ENCODE peak calls at places on chromosomes 2 and 18, in ten cellular contexts. P is stomach; L is SK-N-SH; X is PC-3; J is neuronal stem cell; K is IMR-90; V is GM23248; C is CD8-positive, alpha-beta memory T cell; T is cardiac muscle cell; Z is aorta. W is an unnamed sample. For H3K36me3, the result is how much of the 10 kb centered on the place peaks cover.

GRCh38 chr2:236749346-236749745 is 179.7 kb downstream of the ACKR3 start:
- DNase-seq in P (no peak), L (no peak), X (peak), J (no peak), K (peak), V (peak), C (no peak), T (no peak), Z (peak), W (no peak)

GRCh38 chr2:44997948-44998347 is 11.3 kb downstream of the SIX2 start:
- DNase-seq in P (no peak), L (no peak), X (no peak), J (no peak), K (no peak), V (no peak), C (no peak), T (no peak), Z (no peak), W (no peak)

GRCh38 chr2:31254237-31255203 is 20.6 kb downstream of the EHD3 start:
- DNase-seq in P (no peak), L (no peak), X (no peak), J (no peak), K (no peak), V (no peak), C (no peak), T (no peak), Z (peak), W (peak)

GRCh38 chr2:168992591-168993349 is 38.4 kb downstream of the ABCB11 start:
- DNase-seq in P (no peak), L (no peak), X (peak), J (no peak), K (no peak), V (peak), C (no peak), T (peak), Z (no peak), W (no peak)

GRCh38 chr2:86453838-86454237 is 12.7 kb downstream of the KDM3A start:
- DNase-seq in P (peak), L (no peak), X (peak), J (no peak), K (peak), V (peak), C (no peak), T (peak), Z (no peak), W (no peak)

GRCh38 chr2:119180891-119181290 is 22.3 kb upstream of the C1QL2 start:
- DNase-seq in P (no peak), L (no peak), X (no peak), J (no peak), K (no peak), V (no peak), C (no peak), T (no peak), Z (no peak), W (no peak)

GRCh38 chr18:50806208-50806616 is 13.6 kb downstream of the MRO start:
- DNase-seq in P (no peak), L (no peak), X (no peak), J (no peak), K (no peak), V (no peak), C (no peak), T (peak), Z (no peak), W (no peak)

GRCh38 chr2:235859651-235860050 is 308.5 kb downstream of the GBX2 start:
- DNase-seq in P (no peak), L (no peak), X (no peak), J (no peak), K (no peak), V (no peak), C (no peak), T (peak), Z (no peak), W (no peak)

GRCh38 chr2:169046440-169047151 is 15.5 kb upstream of the ABCB11 start:
- DNase-seq in P (peak), L (no peak), X (peak), J (no peak), K (no peak), V (no peak), C (no peak), T (no peak), Z (no peak), W (no peak)

GRCh38 chr2:27832396-27832795 is 57.8 kb downstream of the RBKS start:
- DNase-seq in P (no peak), L (no peak), X (no peak), J (no peak), K (peak), V (peak), C (no peak), T (peak), Z (no peak), W (no peak)

GRCh38 chr18:25181993-25182392 is 170.0 kb downstream of the ZNF521 start:
- DNase-seq in P (no peak), L (no peak), X (no peak), J (no peak), K (no peak), V (no peak), C (no peak), T (no peak), Z (no peak), W (no peak)

GRCh38 chr2:240374085-240374907 is 61.2 kb upstream of the GPC1 start:
- DNase-seq in P (peak), L (no peak), X (peak), J (no peak), K (peak), V (peak), C (no peak), T (peak), Z (peak), W (no peak)

GRCh38 chr18:23929362-23929940 is 85.1 kb upstream of the TTC39C start:
- DNase-seq in P (no peak), L (no peak), X (no peak), J (no peak), K (no peak), V (no peak), C (no peak), T (no peak), Z (no peak), W (no peak)

GRCh38 chr18:76450452-76450851 is 44.6 kb downstream of the ZNF516 start:
- DNase-seq in P (no peak), L (no peak), X (peak), J (no peak), K (peak), V (peak), C (no peak), T (peak), Z (no peak), W (no peak)

GRCh38 chr18:58891753-58892152 is 27.1 kb downstream of the ZNF532 start:
- DNase-seq in P (no peak), L (no peak), X (no peak), J (no peak), K (no peak), V (no peak), C (no peak), T (no peak), Z (no peak), W (no peak)

GRCh38 chr2:120833127-120833675 is 97.5 kb downstream of the GLI2 start:
- DNase-seq in P (no peak), L (no peak), X (no peak), J (no peak), K (no peak), V (no peak), C (no peak), T (no peak), Z (peak), W (no peak)

GRCh38 chr2:114127372-114127771 is 237.5 kb downstream of the ACTR3 start:
- DNase-seq in P (no peak), L (no peak), X (no peak), J (no peak), K (peak), V (peak), C (no peak), T (no peak), Z (no peak), W (no peak)

GRCh38 chr18:9741821-9742541 is 33.9 kb downstream of the RAB31 start:
- DNase-seq in P (no peak), L (no peak), X (peak), J (no peak), K (no peak), V (peak), C (no peak), T (peak), Z (peak), W (no peak)

GRCh38 chr18:52484977-52485376 is 145.0 kb downstream of the DCC start:
- DNase-seq in P (no peak), L (no peak), X (peak), J (no peak), K (no peak), V (no peak), C (no peak), T (no peak), Z (no peak), W (no peak)

GRCh38 chr2:19035238-19035637 is 323.2 kb downstream of the OSR1 start:
- DNase-seq in P (no peak), L (no peak), X (no peak), J (no peak), K (peak), V (peak), C (no peak), T (peak), Z (no peak), W (no peak)

GRCh38 chr2:178949584-178949983 is 100.4 kb downstream of the CCDC141 start:
- DNase-seq in P (no peak), L (no peak), X (no peak), J (no peak), K (no peak), V (no peak), C (no peak), T (no peak), Z (no peak), W (no peak)

GRCh38 chr18:32048507-32049091 is 30.0 kb downstream of the RNF125 start:
- DNase-seq in P (no peak), L (no peak), X (no peak), J (no peak), K (peak), V (peak), C (no peak), T (peak), Z (no peak), W (peak)

GRCh38 chr2:25760319-25760718 is 86.9 kb upstream of the DTNB start:
- DNase-seq in P (no peak), L (no peak), X (no peak), J (no peak), K (no peak), V (no peak), C (no peak), T (no peak), Z (no peak), W (no peak)

GRCh38 chr2:100616841-100617390 is 54.1 kb downstream of the PDCL3 start:
- DNase-seq in P (no peak), L (no peak), X (no peak), J (no peak), K (no peak), V (no peak), C (no peak), T (no peak), Z (no peak), W (no peak)
- H3K36me3 ChIP-seq in P (under half), L (under half), X (under half), J (under half), K (under half), V (under half), C (under half), T (under half), Z (under half), W (under half)

GRCh38 chr18:2716394-2717326 is 61.1 kb downstream of the SMCHD1 start:
- DNase-seq in P (no peak), L (no peak), X (no peak), J (no peak), K (no peak), V (no peak), C (no peak), T (no peak), Z (no peak), W (no peak)
- H3K27ac ChIP-seq in P (no peak), L (no peak), X (no peak), J (no peak), K (no peak), V (no peak), C (no peak), T (peak), Z (no peak), W (no peak)

GRCh38 chr2:219446101-219446504 is 11.5 kb downstream of the SPEG start:
- DNase-seq in P (no peak), L (peak), X (no peak), J (no peak), K (peak), V (peak), C (no peak), T (peak), Z (no peak), W (peak)

GRCh38 chr2:219446689-219447088 is 12.0 kb downstream of the SPEG start:
- DNase-seq in P (no peak), L (no peak), X (no peak), J (no peak), K (no peak), V (no peak), C (no peak), T (no peak), Z (no peak), W (no peak)

GRCh38 chr2:219448099-219448775 is 13.6 kb downstream of the SPEG start:
- DNase-seq in P (no peak), L (no peak), X (no peak), J (peak), K (no peak), V (no peak), C (peak), T (no peak), Z (no peak), W (no peak)

GRCh38 chr2:219448776-219449476 is 14.3 kb downstream of the SPEG start:
- DNase-seq in P (no peak), L (no peak), X (no peak), J (peak), K (no peak), V (no peak), C (peak), T (no peak), Z (no peak), W (no peak)

DNA sequence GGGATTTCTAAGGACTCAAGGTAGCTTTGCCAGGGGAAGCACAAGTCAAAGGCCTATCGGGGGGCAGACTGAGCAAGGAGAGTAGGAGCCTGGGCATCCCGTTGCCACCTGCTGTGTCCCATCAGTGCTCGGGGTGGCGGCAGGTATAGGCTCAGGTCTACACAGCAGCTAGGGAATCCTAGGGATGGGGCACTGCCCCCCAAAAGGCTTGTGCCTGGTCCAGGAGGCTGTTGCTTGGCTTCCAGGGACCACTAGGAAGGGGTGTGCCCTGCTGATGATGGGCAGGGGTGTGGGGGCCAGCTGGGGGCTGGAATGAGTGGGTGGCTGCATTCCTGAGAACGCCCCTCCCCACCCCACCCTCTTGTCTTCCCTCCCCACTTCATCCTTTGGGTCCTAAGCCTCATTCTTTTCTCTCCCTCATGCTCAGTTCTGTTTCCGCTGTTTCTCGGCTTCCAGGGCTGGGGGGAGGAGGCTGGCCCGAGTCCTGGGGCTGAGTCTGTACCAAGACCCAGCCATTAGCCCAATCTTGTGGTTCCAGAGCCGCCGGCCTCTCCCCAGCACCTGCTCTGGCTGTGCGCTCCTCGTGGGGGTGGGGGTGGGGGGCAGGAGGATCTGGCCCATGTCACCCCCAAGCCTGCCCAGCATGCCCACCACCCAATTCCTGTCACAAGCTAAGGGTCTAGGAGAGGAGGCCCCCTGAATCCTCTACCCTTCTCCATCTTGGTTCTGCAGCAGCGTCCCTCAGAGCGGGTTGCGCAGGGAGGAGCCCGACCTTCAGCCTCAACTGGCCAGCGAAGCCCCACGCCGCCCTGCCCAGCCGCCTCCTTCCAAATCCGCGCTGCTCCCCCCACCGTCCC is 12.8 kb downstream of the SPEG start:
- DNase-seq in P (no peak), L (no peak), X (no peak), J (no peak), K (no peak), V (no peak), C (peak), T (no peak), Z (no peak), W (no peak)
- H3K36me3 ChIP-seq in P (under half), L (under half), X (under half), J (under half), K (under half), V (under half), C (under half), T (under half), Z (under half), W (under half)

GRCh38 chr2:126637393-126637792 is 18.6 kb upstream of the GYPC start:
- DNase-seq in P (no peak), L (no peak), X (no peak), J (no peak), K (no peak), V (no peak), C (no peak), T (no peak), Z (no peak), W (no peak)
- H3K27ac ChIP-seq in P (no peak), L (no peak), X (no peak), J (no peak), K (no peak), V (no peak), C (no peak), T (no peak), Z (no peak), W (no peak)

GRCh38 chr2:137511526-137511925 is 452.7 kb upstream of the HNMT start:
- DNase-seq in P (no peak), L (no peak), X (no peak), J (no peak), K (no peak), V (no peak), C (no peak), T (no peak), Z (no peak), W (no peak)
- H3K36me3 ChIP-seq in P (under half), L (under half), X (under half), J (under half), K (under half), V (under half), C (under half), T (under half), Z (under half), W (under half)

DNA sequence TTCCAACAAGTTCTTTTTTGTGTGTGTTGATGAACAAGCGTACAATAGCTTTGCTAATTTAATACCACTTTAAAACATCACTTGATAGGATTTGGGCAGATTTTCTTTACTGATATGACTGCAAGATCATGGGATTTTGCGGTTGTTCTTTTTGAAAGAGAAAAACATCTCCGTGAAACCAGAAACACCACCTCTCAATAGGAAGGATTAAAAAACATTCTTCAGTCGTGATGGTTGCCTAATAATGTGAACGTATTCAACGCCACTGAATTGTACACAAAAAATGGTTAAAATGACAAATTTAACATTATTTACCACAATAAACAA is 19.3 kb downstream of the RBMS1 start:
- DNase-seq in P (no peak), L (no peak), X (no peak), J (no peak), K (no peak), V (no peak), C (no peak), T (no peak), Z (no peak), W (no peak)
- H3K27ac ChIP-seq in P (peak), L (no peak), X (no peak), J (no peak), K (peak), V (peak), C (no peak), T (no peak), Z (no peak), W (no peak)

GRCh38 chr18:12361770-12362378 is 15.2 kb downstream of the AFG3L2 start:
- DNase-seq in P (no peak), L (peak), X (peak), J (no peak), K (peak), V (peak), C (no peak), T (peak), Z (no peak), W (no peak)

GRCh38 chr18:12366379-12366778 is 10.6 kb downstream of the AFG3L2 start:
- DNase-seq in P (no peak), L (no peak), X (no peak), J (no peak), K (no peak), V (no peak), C (no peak), T (no peak), Z (no peak), W (no peak)

GRCh38 chr18:12359515-12359927 is 17.5 kb downstream of the AFG3L2 start:
- DNase-seq in P (no peak), L (no peak), X (no peak), J (no peak), K (peak), V (peak), C (no peak), T (peak), Z (no peak), W (no peak)

GRCh38 chr18:12366794-12367193 is 10.2 kb downstream of the AFG3L2 start:
- DNase-seq in P (no peak), L (no peak), X (no peak), J (no peak), K (no peak), V (no peak), C (no peak), T (no peak), Z (no peak), W (no peak)

DNA sequence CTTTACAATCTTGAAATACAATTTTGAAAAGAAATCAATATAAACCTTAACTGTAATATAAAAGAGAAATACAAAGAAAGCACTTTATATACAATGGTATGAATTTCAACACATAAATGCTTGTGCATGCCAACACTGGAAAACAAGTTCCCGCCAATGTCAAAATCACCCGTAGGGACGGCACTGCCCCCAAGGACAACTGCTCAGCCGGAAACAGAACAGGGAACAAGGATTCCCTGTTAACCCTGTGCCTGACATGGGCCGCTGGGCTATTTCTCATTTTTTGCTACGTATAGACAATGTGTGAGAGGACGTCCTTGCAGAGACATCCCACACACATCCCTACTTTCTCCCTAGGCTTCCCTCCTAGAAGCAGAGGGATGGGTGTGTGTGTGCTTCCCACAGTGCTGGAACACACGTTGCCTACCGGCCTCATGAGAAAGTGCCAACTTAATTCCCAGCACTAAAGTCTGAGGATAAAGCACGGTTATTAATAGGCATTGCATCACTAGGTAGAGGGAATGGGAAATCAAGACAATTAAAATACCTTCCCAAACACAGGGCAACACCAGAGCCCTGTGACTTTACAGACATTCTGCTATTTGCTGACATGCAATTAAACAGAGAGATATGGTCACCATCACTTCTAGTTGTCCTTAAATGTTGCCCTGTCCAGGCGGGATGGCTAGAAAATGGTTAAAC is 14.4 kb downstream of the AFG3L2 start:
- DNase-seq in P (no peak), L (no peak), X (no peak), J (no peak), K (no peak), V (no peak), C (no peak), T (no peak), Z (no peak), W (no peak)
- H3K36me3 ChIP-seq in P (half or more), L (half or more), X (half or more), J (half or more), K (under half), V (under half), C (half or more), T (under half), Z (under half), W (half or more)

DNA sequence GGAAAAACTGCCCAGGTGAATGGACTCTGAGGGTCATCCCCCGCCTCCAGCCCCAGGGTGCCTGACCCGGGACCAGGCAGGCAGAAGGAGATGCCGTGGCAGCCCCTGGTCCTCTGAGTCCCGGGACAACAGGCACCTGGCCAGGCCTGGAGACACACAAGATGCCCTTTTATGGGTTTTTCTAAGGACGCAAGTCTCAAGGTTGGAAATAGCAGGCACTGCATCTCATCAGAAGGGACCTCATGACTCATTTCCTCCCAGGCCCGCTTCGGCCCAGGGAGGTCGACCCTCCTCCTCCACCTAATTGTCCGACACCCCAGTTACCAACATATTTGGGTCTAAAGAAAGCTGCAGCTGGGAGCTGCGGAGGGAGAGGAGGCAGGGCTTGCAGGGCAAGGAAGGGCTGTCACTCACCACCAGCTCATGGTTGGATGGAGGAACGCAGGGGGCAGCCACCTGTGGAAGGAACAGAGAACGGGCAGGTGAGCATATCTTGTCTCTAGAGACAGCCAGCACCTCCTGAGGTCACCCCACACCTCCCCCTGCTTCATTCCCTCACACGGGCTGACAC is 82.9 kb downstream of the TNS1 start:
- DNase-seq in P (no peak), L (no peak), X (no peak), J (no peak), K (peak), V (peak), C (no peak), T (peak), Z (peak), W (no peak)
- H3K27ac ChIP-seq in P (peak), L (peak), X (no peak), J (no peak), K (peak), V (peak), C (no peak), T (peak), Z (peak), W (no peak)

W was measured in OCI-LY7.